ENCODE peak calls at places on chromosomes 4 and X, in ten cellular contexts. Z, E, L, O, Q, V, D, W, Y and H are unnamed samples.

GRCh38 chrX:104315555-104315954 is 60.8 kb upstream of the ESX1 start:
- DNase-seq in Z (peak), E (no peak), L (peak), O (peak), Q (no peak), V (no peak), D (no peak), W (no peak), Y (no peak), H (no peak)

GRCh38 chr4:6641164-6641970 is 882 bp downstream of the MRFAP1 start:
- DNase-seq in Z (peak), E (peak), L (peak), O (peak), Q (peak), V (peak), D (no peak), W (peak), Y (no peak), H (peak)

GRCh38 chrX:135890087-135890585 is 3.1 kb downstream of the CT45A10 start:
- DNase-seq in Z (no peak), E (no peak), L (no peak), O (no peak), Q (no peak), V (no peak), D (no peak), W (no peak), Y (no peak), H (no peak)

GRCh38 chrX:103362504-103362903 is 6.2 kb downstream of the TCEAL9 start:
- DNase-seq in Z (peak), E (no peak), L (peak), O (peak), Q (no peak), V (no peak), D (no peak), W (no peak), Y (no peak), H (no peak)

GRCh38 chrX:153722704-153723350 is 1.4 kb downstream of the BCAP31 start:
- DNase-seq in Z (no peak), E (no peak), L (peak), O (no peak), Q (no peak), V (no peak), D (no peak), W (no peak), Y (no peak), H (no peak)

GRCh38 chrX:71493111-71493613 is 39.7 kb upstream of the OGT start:
- DNase-seq in Z (peak), E (no peak), L (peak), O (no peak), Q (no peak), V (no peak), D (no peak), W (no peak), Y (no peak), H (no peak)

GRCh38 chr4:53477038-53477565 is 99.7 kb downstream of the FIP1L1 start:
- DNase-seq in Z (no peak), E (no peak), L (no peak), O (no peak), Q (no peak), V (no peak), D (no peak), W (no peak), Y (no peak), H (no peak)

GRCh38 chr4:95580226-95580625 is 31.5 kb upstream of the UNC5C start:
- DNase-seq in Z (no peak), E (no peak), L (no peak), O (no peak), Q (no peak), V (no peak), D (no peak), W (no peak), Y (no peak), H (no peak)

GRCh38 chrX:72126048-72126415 is 5.7 kb downstream of the RTL5 start:
- DNase-seq in Z (peak), E (no peak), L (no peak), O (no peak), Q (peak), V (no peak), D (no peak), W (no peak), Y (no peak), H (no peak)

GRCh38 chrX:136185409-136186022 is 38.2 kb downstream of the FHL1 start:
- DNase-seq in Z (peak), E (no peak), L (peak), O (peak), Q (no peak), V (no peak), D (no peak), W (no peak), Y (no peak), H (no peak)

GRCh38 chr4:173436149-173436579 is 37.2 kb upstream of the SCRG1 start:
- DNase-seq in Z (peak), E (no peak), L (peak), O (peak), Q (no peak), V (no peak), D (peak), W (no peak), Y (peak), H (no peak)

GRCh38 chr4:152660526-152660925 is 19.3 kb downstream of the TMEM154 start:
- DNase-seq in Z (no peak), E (no peak), L (no peak), O (no peak), Q (no peak), V (no peak), D (no peak), W (no peak), Y (no peak), H (no peak)

GRCh38 chr4:107069049-107069448 is 32.9 kb upstream of the DKK2 start:
- DNase-seq in Z (peak), E (no peak), L (peak), O (peak), Q (no peak), V (no peak), D (peak), W (no peak), Y (no peak), H (no peak)

GRCh38 chrX:132636080-132636479 is 147.2 kb upstream of the MBNL3 start:
- DNase-seq in Z (peak), E (no peak), L (peak), O (no peak), Q (no peak), V (no peak), D (no peak), W (no peak), Y (no peak), H (no peak)

GRCh38 chrX:130728208-130728607 is 174.8 kb downstream of the ENOX2 start:
- DNase-seq in Z (peak), E (no peak), L (peak), O (peak), Q (no peak), V (no peak), D (no peak), W (no peak), Y (no peak), H (no peak)

GRCh38 chr4:2482693-2483092 is 13.8 kb downstream of the RNF4 start:
- DNase-seq in Z (peak), E (no peak), L (peak), O (peak), Q (peak), V (no peak), D (no peak), W (no peak), Y (no peak), H (peak)

GRCh38 chr4:53917719-53918118 is 146.7 kb downstream of the CHIC2 start:
- DNase-seq in Z (no peak), E (no peak), L (peak), O (no peak), Q (no peak), V (no peak), D (no peak), W (no peak), Y (no peak), H (no peak)

GRCh38 chr4:26217961-26218676 is 102.7 kb upstream of the RBPJ start:
- DNase-seq in Z (no peak), E (no peak), L (peak), O (peak), Q (no peak), V (no peak), D (no peak), W (peak), Y (no peak), H (no peak)

GRCh38 chrX:150525061-150525919 is 43.1 kb upstream of the MTM1 start:
- DNase-seq in Z (no peak), E (peak), L (no peak), O (no peak), Q (no peak), V (no peak), D (no peak), W (no peak), Y (no peak), H (no peak)

GRCh38 chrX:154412468-154412867 is 1.1 kb downstream of the TAFAZZIN start:
- DNase-seq in Z (no peak), E (no peak), L (peak), O (no peak), Q (peak), V (no peak), D (no peak), W (no peak), Y (no peak), H (peak)

GRCh38 chrX:76850851-76851250 is 423.3 kb downstream of the MAGEE1 start:
- DNase-seq in Z (no peak), E (no peak), L (peak), O (no peak), Q (no peak), V (no peak), D (no peak), W (no peak), Y (peak), H (no peak)

GRCh38 chr4:7104366-7105031 is 36.6 kb upstream of the GRPEL1 start:
- DNase-seq in Z (no peak), E (peak), L (no peak), O (no peak), Q (no peak), V (no peak), D (no peak), W (no peak), Y (no peak), H (no peak)

GRCh38 chr4:185512516-185512915 is 22.8 kb downstream of the PDLIM3 start:
- DNase-seq in Z (peak), E (no peak), L (peak), O (no peak), Q (no peak), V (no peak), D (peak), W (no peak), Y (no peak), H (no peak)

GRCh38 chr4:11149612-11150259 is 279.0 kb downstream of the HS3ST1 start:
- DNase-seq in Z (no peak), E (no peak), L (no peak), O (no peak), Q (no peak), V (no peak), D (no peak), W (no peak), Y (no peak), H (no peak)

GRCh38 chr4:181189751-181190150 is 1053.5 kb upstream of the TENM3 start:
- DNase-seq in Z (no peak), E (no peak), L (no peak), O (no peak), Q (no peak), V (no peak), D (no peak), W (no peak), Y (no peak), H (no peak)

GRCh38 chrX:17081535-17081934 is 135.1 kb downstream of the REPS2 start:
- DNase-seq in Z (no peak), E (no peak), L (no peak), O (no peak), Q (no peak), V (no peak), D (no peak), W (no peak), Y (no peak), H (no peak)

GRCh38 chr4:87006531-87007344 is 71.9 kb downstream of the AFF1 start:
- DNase-seq in Z (peak), E (peak), L (peak), O (peak), Q (peak), V (peak), D (peak), W (peak), Y (peak), H (peak)

GRCh38 chr4:124635331-124635730 is 77.2 kb downstream of the ANKRD50 start:
- DNase-seq in Z (peak), E (no peak), L (no peak), O (no peak), Q (no peak), V (no peak), D (no peak), W (no peak), Y (no peak), H (no peak)

GRCh38 chr4:146342600-146343192 is 128.4 kb downstream of the REELD1 start:
- DNase-seq in Z (peak), E (no peak), L (peak), O (peak), Q (peak), V (no peak), D (no peak), W (peak), Y (no peak), H (no peak)

GRCh38 chr4:8257854-8258253 is 11.7 kb upstream of the HTRA3 start:
- DNase-seq in Z (no peak), E (no peak), L (no peak), O (no peak), Q (no peak), V (no peak), D (no peak), W (no peak), Y (no peak), H (no peak)

GRCh38 chr4:93103042-93103441 is 725.5 kb upstream of the ATOH1 start:
- DNase-seq in Z (no peak), E (no peak), L (no peak), O (no peak), Q (peak), V (no peak), D (no peak), W (no peak), Y (peak), H (no peak)

GRCh38 chr4:4919926-4920325 is 60.5 kb downstream of the MSX1 start:
- DNase-seq in Z (no peak), E (peak), L (peak), O (peak), Q (no peak), V (no peak), D (no peak), W (no peak), Y (no peak), H (no peak)

GRCh38 chr4:951186-951585 is 18.9 kb downstream of the TMEM175 start:
- DNase-seq in Z (no peak), E (no peak), L (no peak), O (no peak), Q (no peak), V (no peak), D (no peak), W (no peak), Y (no peak), H (no peak)

GRCh38 chr4:89788243-89789072 is 48.5 kb downstream of the SNCA start:
- DNase-seq in Z (peak), E (no peak), L (peak), O (no peak), Q (no peak), V (no peak), D (no peak), W (no peak), Y (no peak), H (no peak)

GRCh38 chr4:187608001-187608421 is 387.6 kb upstream of the ZFP42 start:
- DNase-seq in Z (peak), E (no peak), L (peak), O (no peak), Q (no peak), V (no peak), D (peak), W (no peak), Y (no peak), H (no peak)